ENCODE peak calls at places on chromosomes 12 and 14, in four cellular contexts. One of them, this sample, is unnamed.

GRCh38 chr12:47908738-47909137 is 3.9 kb upstream of the VDR start:
- DNase-seq in K562: no peak
- DNase-seq in HepG2: no peak
- DNase-seq in A549: no peak
- DNase-seq in this sample: no peak

GRCh38 chr12:3571323-3571722 is 80.3 kb downstream of the PRMT8 start:
- DNase-seq in HepG2: no peak
- DNase-seq in A549: no peak
- DNase-seq in K562: no peak
- DNase-seq in this sample: no peak

GRCh38 chr12:113162102-113163029 is 12.8 kb downstream of the CFAP73 start:
- DNase-seq in HepG2: no peak
- DNase-seq in K562: peak; percentile 49
- DNase-seq in A549: no peak
- DNase-seq in this sample: peak; percentile 38

GRCh38 chr14:101040538-101041442 is 137.3 kb upstream of the RTL1 start:
- DNase-seq in A549: no peak
- DNase-seq in K562: no peak
- DNase-seq in HepG2: peak; percentile 86
- DNase-seq in this sample: no peak

GRCh38 chr14:94827711-94828505 is 58.0 kb upstream of the GSC start:
- DNase-seq in K562: no peak
- DNase-seq in A549: no peak
- DNase-seq in HepG2: no peak
- DNase-seq in this sample: no peak

GRCh38 chr12:1720494-1720893 is 29.6 kb downstream of the ADIPOR2 start:
- DNase-seq in K562: no peak
- DNase-seq in A549: no peak
- DNase-seq in HepG2: no peak
- DNase-seq in this sample: peak; percentile 44

GRCh38 chr12:19224746-19225145 is 95.2 kb downstream of the PLEKHA5 start:
- DNase-seq in A549: no peak
- DNase-seq in K562: no peak
- DNase-seq in HepG2: no peak
- DNase-seq in this sample: no peak

GRCh38 chr14:30518867-30519266 is 40.1 kb upstream of the G2E3 start:
- DNase-seq in HepG2: no peak
- DNase-seq in K562: no peak
- DNase-seq in A549: no peak
- DNase-seq in this sample: no peak

GRCh38 chr12:124923906-124924734 is 9.7 kb upstream of the UBC start:
- DNase-seq in K562: peak; percentile 67
- DNase-seq in A549: no peak
- DNase-seq in HepG2: no peak
- DNase-seq in this sample: no peak

GRCh38 chr12:65300679-65301349 is 22.3 kb downstream of the MSRB3 start:
- DNase-seq in K562: peak; percentile 41
- DNase-seq in A549: peak; percentile 20
- DNase-seq in HepG2: peak; percentile 34
- DNase-seq in this sample: peak; percentile 37

GRCh38 chr12:26246483-26247164 is 51.3 kb downstream of the SSPN start:
- DNase-seq in HepG2: no peak
- DNase-seq in A549: no peak
- DNase-seq in K562: no peak
- DNase-seq in this sample: no peak

GRCh38 chr12:22334696-22335290 is at the start of gene ST8SIA1:
- DNase-seq in HepG2: peak; percentile 7
- DNase-seq in K562: no peak
- DNase-seq in A549: peak; percentile 36
- DNase-seq in this sample: peak; percentile 53

GRCh38 chr12:64457036-64457435 is 5.1 kb downstream of the TBK1 start:
- DNase-seq in A549: no peak
- DNase-seq in K562: peak; percentile 89
- DNase-seq in HepG2: no peak
- DNase-seq in this sample: no peak

GRCh38 chr12:726281-727140 is 25.9 kb upstream of the WNK1 start:
- DNase-seq in HepG2: peak; percentile 19
- DNase-seq in A549: peak; percentile 21
- DNase-seq in K562: no peak
- DNase-seq in this sample: no peak

DNA sequence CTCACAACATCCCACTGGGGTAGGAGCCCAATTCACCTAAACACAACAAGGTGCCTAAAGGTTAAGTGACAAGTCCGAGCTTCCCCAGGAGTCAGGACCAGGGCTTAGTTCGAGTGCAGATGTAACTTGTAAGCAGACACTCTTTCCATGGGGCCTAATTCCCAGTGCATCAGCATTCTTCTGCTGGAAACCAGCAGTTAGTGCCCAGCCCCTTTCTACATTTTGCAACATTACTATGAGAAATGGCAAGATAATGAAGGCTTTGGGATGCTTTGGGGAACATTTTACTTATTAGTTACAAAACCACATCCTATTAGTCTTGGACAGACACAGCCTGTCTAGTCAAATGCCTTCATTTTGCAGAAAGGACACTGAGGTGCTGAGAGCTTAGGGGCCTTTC is 179.8 kb downstream of the CALM1 start:
- DNase-seq in HepG2: no peak
- DNase-seq in A549: no peak
- DNase-seq in K562: no peak
- DNase-seq in this sample: no peak
- TF ChIP-seq NR3C1 in HepG2: no peak
- TF ChIP-seq NR3C1 in A549: no peak
- TF ChIP-seq NR3C1 in K562: no peak
- TF ChIP-seq NR3C1 in this sample: no peak

GRCh38 chr14:35386673-35387125 is 17.9 kb downstream of the NFKBIA start:
- DNase-seq in HepG2: no peak
- DNase-seq in K562: peak; percentile 92
- DNase-seq in A549: no peak
- DNase-seq in this sample: no peak
- TF ChIP-seq USF2 in HepG2: no peak
- TF ChIP-seq USF2 in K562: no peak
- TF ChIP-seq USF2 in A549: no peak
- TF ChIP-seq USF2 in this sample: no peak

DNA sequence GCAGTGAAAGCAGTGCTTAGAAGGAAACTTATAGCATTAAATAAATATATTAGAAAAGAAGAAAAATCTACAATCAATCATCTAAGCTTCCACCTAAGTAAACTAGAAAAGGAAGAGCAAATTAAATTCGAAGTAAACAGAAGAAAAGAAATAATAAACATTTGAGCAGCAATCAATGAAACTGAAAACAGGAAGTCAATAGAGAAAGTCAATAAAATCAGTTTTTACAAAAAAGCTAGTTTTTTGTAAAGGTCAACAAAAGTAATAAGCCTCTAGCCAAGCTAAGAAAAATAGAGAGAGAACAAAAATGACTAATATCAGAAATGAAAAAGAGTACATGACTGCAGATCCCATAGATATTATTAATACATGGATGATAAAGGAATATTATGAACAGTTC is 34.2 kb upstream of the KTN1 start:
- DNase-seq in A549: no peak
- DNase-seq in HepG2: no peak
- DNase-seq in K562: no peak
- DNase-seq in this sample: no peak
- TF ChIP-seq NR3C1 in A549: no peak
- TF ChIP-seq NR3C1 in HepG2: no peak
- TF ChIP-seq NR3C1 in K562: no peak
- TF ChIP-seq NR3C1 in this sample: no peak

GRCh38 chr12:121439715-121440114 is 39.8 kb downstream of the RNF34 start:
- DNase-seq in K562: no peak
- DNase-seq in A549: no peak
- DNase-seq in HepG2: no peak
- DNase-seq in this sample: no peak
- TF ChIP-seq USF2 in K562: no peak
- TF ChIP-seq USF2 in A549: no peak
- TF ChIP-seq USF2 in HepG2: no peak
- TF ChIP-seq USF2 in this sample: no peak

DNA sequence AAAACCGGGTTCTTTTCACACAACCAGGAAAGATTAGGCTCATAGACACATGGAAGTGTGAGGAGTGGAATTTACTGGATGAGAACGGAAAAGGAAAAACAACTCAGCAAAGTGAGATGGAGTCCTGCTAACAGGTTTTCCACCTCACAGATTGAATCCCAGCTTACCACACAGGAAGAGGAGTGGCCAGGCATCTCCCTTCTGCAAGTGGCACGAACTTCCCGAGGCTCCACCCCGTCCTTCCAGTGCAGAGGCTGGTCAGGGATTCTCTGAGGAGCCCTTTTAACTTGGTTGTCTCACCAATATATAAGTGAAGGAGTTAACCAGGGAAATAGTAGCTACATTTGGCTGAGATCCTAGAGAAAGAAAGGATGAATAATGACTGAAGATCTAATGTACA is 102.8 kb downstream of the SCAF11 start:
- DNase-seq in HepG2: no peak
- DNase-seq in A549: no peak
- DNase-seq in K562: no peak
- DNase-seq in this sample: peak; percentile 22
- TF ChIP-seq NR3C1 in HepG2: no peak
- TF ChIP-seq NR3C1 in A549: no peak
- TF ChIP-seq NR3C1 in K562: no peak
- TF ChIP-seq NR3C1 in this sample: no peak

GRCh38 chr14:36605506-36605857 is 23.1 kb upstream of the NKX2-8 start:
- DNase-seq in HepG2: peak; percentile 33
- DNase-seq in A549: no peak
- DNase-seq in K562: no peak
- DNase-seq in this sample: no peak
- TF ChIP-seq USF2 in HepG2: no peak
- TF ChIP-seq USF2 in A549: no peak
- TF ChIP-seq USF2 in K562: no peak
- TF ChIP-seq USF2 in this sample: no peak

DNA sequence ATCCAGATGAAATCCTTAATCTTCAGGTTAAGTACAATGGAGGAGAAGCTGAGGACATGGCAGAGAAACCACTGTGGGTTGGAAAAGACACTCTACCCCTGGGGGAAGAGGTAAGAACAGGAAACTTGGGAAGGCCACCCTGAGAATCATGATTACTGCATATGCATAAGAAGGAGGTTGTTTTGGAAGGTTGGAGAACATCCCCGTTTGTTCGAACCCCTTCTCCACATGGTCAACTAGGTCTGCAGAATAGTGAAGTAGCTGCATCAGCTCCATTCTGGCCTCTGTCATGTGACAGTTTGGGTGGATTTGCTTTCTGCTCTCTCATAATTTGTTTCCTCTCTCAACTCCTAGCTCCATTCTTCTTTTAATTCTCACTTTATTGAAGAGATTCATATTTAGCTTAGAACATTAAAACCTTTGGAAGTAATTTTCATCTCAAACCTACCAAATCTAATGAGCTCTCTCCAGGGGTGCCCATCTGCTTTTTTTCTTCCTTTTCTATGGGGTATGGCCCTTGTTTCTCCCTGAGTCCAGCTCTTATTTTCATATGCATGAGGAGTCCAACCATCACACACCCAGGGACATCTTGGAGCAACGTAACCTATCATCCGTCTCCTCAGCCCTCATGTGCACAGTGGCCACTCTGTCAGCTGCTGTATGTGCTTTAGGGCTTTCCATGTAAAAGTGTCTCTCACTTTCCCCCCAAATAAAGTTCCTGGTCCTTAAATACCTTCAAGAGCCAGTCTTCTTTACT is 820.3 kb downstream of the TMEM121 start:
- DNase-seq in K562: no peak
- DNase-seq in HepG2: no peak
- DNase-seq in A549: no peak
- DNase-seq in this sample: no peak
- TF ChIP-seq NR3C1 in K562: no peak
- TF ChIP-seq NR3C1 in HepG2: no peak
- TF ChIP-seq NR3C1 in A549: no peak
- TF ChIP-seq NR3C1 in this sample: no peak

DNA sequence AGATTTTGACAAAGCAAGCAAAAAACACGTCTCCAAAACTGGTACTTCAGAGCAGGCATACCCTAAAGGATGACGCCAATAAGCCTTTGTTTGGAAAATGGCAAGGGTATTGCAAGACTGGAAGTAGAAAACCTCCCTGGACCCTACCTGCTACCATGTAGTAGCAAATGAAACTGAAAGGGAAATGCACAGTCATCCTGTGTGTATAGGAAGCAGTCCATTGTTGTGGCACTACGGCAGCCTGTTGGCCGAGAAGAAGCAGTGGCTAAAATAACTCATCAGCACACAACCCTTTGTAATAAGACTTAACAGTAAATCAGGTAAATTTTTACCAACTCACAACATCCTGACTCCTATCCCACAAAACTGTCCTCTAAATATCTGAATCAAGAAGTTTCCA is 386.4 kb downstream of the RGS6 start:
- DNase-seq in K562: no peak
- DNase-seq in A549: no peak
- DNase-seq in HepG2: no peak
- DNase-seq in this sample: no peak
- TF ChIP-seq USF2 in K562: no peak
- TF ChIP-seq USF2 in A549: no peak
- TF ChIP-seq USF2 in HepG2: no peak
- TF ChIP-seq USF2 in this sample: no peak